ENCODE peak calls at places on chromosomes 2 and 18, in nine cellular contexts. One of them, this sample, is unnamed.
A peak's percentile ranks its signal among the peaks of the same experiment; 100 is the strongest.

GRCh38 chr2:65436169-65436824 is 3.9 kb upstream of the SPRED2 start:
- DNase-seq in CD4-positive, CD25-positive, alpha-beta regulatory T cell: peak; percentile 55
- DNase-seq in fibroblast of lung: peak; percentile 97
- DNase-seq in esophagus muscularis mucosa: peak; percentile 98
- DNase-seq in suprapubic skin: peak; percentile 94
- DNase-seq in PC-9: peak; percentile 84
- DNase-seq in ovary: peak; percentile 94
- DNase-seq in left lung: peak; percentile 91
- DNase-seq in heart left ventricle: peak; percentile 93
- DNase-seq in this sample: no peak

GRCh38 chr18:38006541-38006940 is 440.9 kb upstream of the CELF4 start:
- DNase-seq in CD4-positive, CD25-positive, alpha-beta regulatory T cell: no peak
- DNase-seq in fibroblast of lung: no peak
- DNase-seq in esophagus muscularis mucosa: no peak
- DNase-seq in suprapubic skin: no peak
- DNase-seq in PC-9: no peak
- DNase-seq in ovary: no peak
- DNase-seq in left lung: no peak
- DNase-seq in heart left ventricle: no peak
- DNase-seq in this sample: no peak

GRCh38 chr2:241777686-241778627 is 1.3 kb downstream of the GAL3ST2 start:
- DNase-seq in CD4-positive, CD25-positive, alpha-beta regulatory T cell: no peak
- DNase-seq in fibroblast of lung: no peak
- DNase-seq in esophagus muscularis mucosa: no peak
- DNase-seq in suprapubic skin: no peak
- DNase-seq in PC-9: no peak
- DNase-seq in ovary: no peak
- DNase-seq in left lung: no peak
- DNase-seq in heart left ventricle: no peak
- DNase-seq in this sample: peak; percentile 81

GRCh38 chr2:222311978-222312738 is 13.4 kb upstream of the PAX3 start:
- DNase-seq in CD4-positive, CD25-positive, alpha-beta regulatory T cell: no peak
- DNase-seq in fibroblast of lung: no peak
- DNase-seq in esophagus muscularis mucosa: no peak
- DNase-seq in suprapubic skin: no peak
- DNase-seq in PC-9: no peak
- DNase-seq in ovary: no peak
- DNase-seq in left lung: no peak
- DNase-seq in heart left ventricle: no peak
- DNase-seq in this sample: no peak

GRCh38 chr2:142877265-142877756 is at the start of gene KYNU:
- DNase-seq in CD4-positive, CD25-positive, alpha-beta regulatory T cell: no peak
- DNase-seq in fibroblast of lung: peak; percentile 39
- DNase-seq in esophagus muscularis mucosa: no peak
- DNase-seq in suprapubic skin: no peak
- DNase-seq in PC-9: no peak
- DNase-seq in ovary: no peak
- DNase-seq in left lung: no peak
- DNase-seq in heart left ventricle: no peak
- DNase-seq in this sample: no peak

GRCh38 chr2:20292984-20293383 is 57.7 kb downstream of the PUM2 start:
- DNase-seq in CD4-positive, CD25-positive, alpha-beta regulatory T cell: no peak
- DNase-seq in fibroblast of lung: no peak
- DNase-seq in esophagus muscularis mucosa: no peak
- DNase-seq in suprapubic skin: no peak
- DNase-seq in PC-9: no peak
- DNase-seq in ovary: no peak
- DNase-seq in left lung: no peak
- DNase-seq in heart left ventricle: no peak
- DNase-seq in this sample: no peak

GRCh38 chr2:222950886-222951285 is 90.0 kb downstream of the ACSL3 start:
- DNase-seq in CD4-positive, CD25-positive, alpha-beta regulatory T cell: no peak
- DNase-seq in fibroblast of lung: peak; percentile 41
- DNase-seq in esophagus muscularis mucosa: no peak
- DNase-seq in suprapubic skin: no peak
- DNase-seq in PC-9: no peak
- DNase-seq in ovary: no peak
- DNase-seq in left lung: no peak
- DNase-seq in heart left ventricle: no peak
- DNase-seq in this sample: no peak

GRCh38 chr18:75140296-75140695 is 68.6 kb downstream of the PTGR3 start:
- DNase-seq in CD4-positive, CD25-positive, alpha-beta regulatory T cell: no peak
- DNase-seq in fibroblast of lung: no peak
- DNase-seq in esophagus muscularis mucosa: peak; percentile 83
- DNase-seq in suprapubic skin: peak; percentile 24
- DNase-seq in PC-9: no peak
- DNase-seq in ovary: no peak
- DNase-seq in left lung: no peak
- DNase-seq in heart left ventricle: no peak
- DNase-seq in this sample: no peak

GRCh38 chr2:42048318-42049251 is 764 bp downstream of the PKDCC start:
- DNase-seq in CD4-positive, CD25-positive, alpha-beta regulatory T cell: no peak
- DNase-seq in fibroblast of lung: peak; percentile 23
- DNase-seq in esophagus muscularis mucosa: no peak
- DNase-seq in suprapubic skin: no peak
- DNase-seq in PC-9: peak; percentile 15
- DNase-seq in ovary: peak; percentile 62
- DNase-seq in left lung: no peak
- DNase-seq in heart left ventricle: no peak
- DNase-seq in this sample: no peak

GRCh38 chr2:85536479-85536878 is 2.5 kb upstream of the MAT2A start:
- DNase-seq in CD4-positive, CD25-positive, alpha-beta regulatory T cell: no peak
- DNase-seq in fibroblast of lung: peak; percentile 77
- DNase-seq in esophagus muscularis mucosa: no peak
- DNase-seq in suprapubic skin: peak; percentile 14
- DNase-seq in PC-9: no peak
- DNase-seq in ovary: no peak
- DNase-seq in left lung: no peak
- DNase-seq in heart left ventricle: no peak
- DNase-seq in this sample: no peak

GRCh38 chr2:241872313-241872642 is 2.7 kb downstream of the RTP5 start:
- DNase-seq in CD4-positive, CD25-positive, alpha-beta regulatory T cell: no peak
- DNase-seq in fibroblast of lung: no peak
- DNase-seq in esophagus muscularis mucosa: no peak
- DNase-seq in suprapubic skin: no peak
- DNase-seq in PC-9: no peak
- DNase-seq in ovary: no peak
- DNase-seq in left lung: no peak
- DNase-seq in heart left ventricle: no peak
- DNase-seq in this sample: no peak

GRCh38 chr2:144507441-144508161 is 12.3 kb downstream of the ZEB2 start:
- DNase-seq in CD4-positive, CD25-positive, alpha-beta regulatory T cell: no peak
- DNase-seq in fibroblast of lung: peak; percentile 46
- DNase-seq in esophagus muscularis mucosa: no peak
- DNase-seq in suprapubic skin: no peak
- DNase-seq in PC-9: no peak
- DNase-seq in ovary: no peak
- DNase-seq in left lung: no peak
- DNase-seq in heart left ventricle: no peak
- DNase-seq in this sample: no peak

GRCh38 chr18:50745946-50746345 is 73.9 kb downstream of the MRO start:
- DNase-seq in CD4-positive, CD25-positive, alpha-beta regulatory T cell: no peak
- DNase-seq in fibroblast of lung: no peak
- DNase-seq in esophagus muscularis mucosa: no peak
- DNase-seq in suprapubic skin: no peak
- DNase-seq in PC-9: no peak
- DNase-seq in ovary: no peak
- DNase-seq in left lung: no peak
- DNase-seq in heart left ventricle: no peak
- DNase-seq in this sample: no peak

DNA sequence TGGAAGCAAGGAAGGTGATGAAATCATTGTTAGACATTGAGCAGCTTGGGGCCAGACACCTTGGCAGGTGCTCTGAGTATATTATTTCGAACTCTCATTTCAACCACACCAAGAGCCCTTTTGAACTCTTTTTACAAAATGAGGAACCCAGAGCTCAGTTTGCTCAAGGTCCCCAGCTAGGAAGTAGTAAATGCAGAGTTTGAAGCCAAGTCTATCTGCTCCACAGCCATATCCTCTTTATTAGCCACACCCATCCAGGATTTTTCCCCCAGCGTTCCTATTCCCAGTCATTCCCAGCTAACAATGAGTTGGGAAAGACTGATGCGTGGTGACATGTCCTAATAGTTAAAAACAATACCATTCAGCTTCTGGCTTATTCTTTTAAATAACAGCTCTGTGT is 40.2 kb downstream of the SEMA4F start:
- DNase-seq in CD4-positive, CD25-positive, alpha-beta regulatory T cell: no peak
- DNase-seq in fibroblast of lung: no peak
- DNase-seq in esophagus muscularis mucosa: no peak
- DNase-seq in suprapubic skin: no peak
- DNase-seq in PC-9: no peak
- DNase-seq in ovary: no peak
- DNase-seq in left lung: no peak
- DNase-seq in heart left ventricle: no peak
- DNase-seq in this sample: no peak
- H3K4me1 ChIP-seq in CD4-positive, CD25-positive, alpha-beta regulatory T cell: no peaks in the 10 kb centered on the region
- H3K4me1 ChIP-seq in fibroblast of lung: peaks cover 7% of the 10 kb centered on the region
- H3K4me1 ChIP-seq in esophagus muscularis mucosa: no peaks in the 10 kb centered on the region
- H3K4me1 ChIP-seq in suprapubic skin: peaks cover 4% of the 10 kb centered on the region
- H3K4me1 ChIP-seq in PC-9: peaks cover 14% of the 10 kb centered on the region
- H3K4me1 ChIP-seq in ovary: no peaks in the 10 kb centered on the region
- H3K4me1 ChIP-seq in left lung: peaks cover 23% of the 10 kb centered on the region
- H3K4me1 ChIP-seq in heart left ventricle: peaks cover 9% of the 10 kb centered on the region
- H3K4me1 ChIP-seq in this sample: no peaks in the 10 kb centered on the region

DNA sequence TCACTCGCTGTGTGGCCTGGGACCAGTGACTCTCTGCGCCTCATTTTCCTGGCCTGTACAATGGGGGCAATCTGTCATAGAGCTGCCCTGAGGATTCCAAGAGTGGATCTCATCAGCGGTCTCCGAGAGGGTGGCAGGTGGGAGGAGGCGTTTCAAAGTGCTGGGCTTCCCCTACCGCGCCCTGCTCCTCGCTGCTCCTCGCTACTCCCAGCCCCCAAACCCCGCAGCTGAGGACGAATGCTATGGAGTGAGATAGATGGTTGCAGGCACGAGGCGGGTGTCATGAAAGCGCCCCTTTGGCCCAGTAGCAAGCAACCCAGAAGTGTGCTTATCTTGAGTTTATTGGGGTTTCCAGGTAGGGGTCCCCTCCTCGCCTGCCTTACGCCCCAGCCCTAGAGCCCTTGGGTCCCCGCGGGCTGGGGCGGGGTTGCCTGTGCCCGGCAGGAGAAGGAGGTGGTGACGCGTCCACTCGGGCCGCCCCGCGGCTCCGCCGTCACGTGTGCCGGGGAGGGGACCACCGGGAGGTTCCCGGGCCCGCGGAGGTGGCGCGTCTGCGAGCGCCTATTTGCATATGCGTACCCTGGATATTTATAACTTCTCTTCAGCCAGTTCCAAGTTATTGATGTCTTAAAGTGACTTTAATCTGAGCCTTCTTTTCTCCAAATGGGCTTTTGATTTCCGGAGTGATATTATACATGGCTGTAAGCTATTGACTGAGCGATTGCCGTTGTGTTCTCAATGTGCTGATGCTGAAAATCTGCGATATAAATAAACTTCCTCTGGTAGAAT is 263.8 kb downstream of the ATAD2B start:
- DNase-seq in CD4-positive, CD25-positive, alpha-beta regulatory T cell: no peak
- DNase-seq in fibroblast of lung: peak; percentile 12
- DNase-seq in esophagus muscularis mucosa: no peak
- DNase-seq in suprapubic skin: no peak
- DNase-seq in PC-9: no peak
- DNase-seq in ovary: peak; percentile 73
- DNase-seq in left lung: no peak
- DNase-seq in heart left ventricle: peak; percentile 50
- DNase-seq in this sample: no peak
- H3K4me3 ChIP-seq in CD4-positive, CD25-positive, alpha-beta regulatory T cell: no peak overlapping the region
- H3K4me3 ChIP-seq in fibroblast of lung: peak overlapping the region; percentile 53
- H3K4me3 ChIP-seq in esophagus muscularis mucosa: peak overlapping the region; percentile 46
- H3K4me3 ChIP-seq in suprapubic skin: peak overlapping the region; percentile 43
- H3K4me3 ChIP-seq in PC-9: no peak overlapping the region
- H3K4me3 ChIP-seq in ovary: peak overlapping the region; percentile 13
- H3K4me3 ChIP-seq in left lung: no peak overlapping the region
- H3K4me3 ChIP-seq in heart left ventricle: peak overlapping the region; percentile 47
- H3K4me3 ChIP-seq in this sample: peak overlapping the region; percentile 20

DNA sequence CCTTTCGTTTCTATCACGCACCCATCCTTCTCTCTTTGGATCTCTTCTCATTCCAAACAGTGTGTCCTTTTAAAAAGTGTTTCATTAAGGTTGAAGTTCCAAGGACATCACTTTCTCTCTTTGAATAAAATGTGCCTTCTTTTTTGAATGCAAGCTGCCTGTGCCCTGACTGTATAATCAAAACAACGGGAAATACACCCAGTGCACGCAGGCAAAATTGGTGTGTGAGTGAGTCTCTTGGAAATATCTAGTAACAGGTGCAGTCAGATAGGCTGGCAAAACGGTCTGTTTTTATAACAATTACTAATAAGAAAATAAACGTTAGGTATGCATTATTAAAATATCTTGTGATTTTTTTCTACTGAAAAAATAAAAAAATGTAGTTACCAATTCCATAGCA is 271.1 kb upstream of the TCF4 start:
- DNase-seq in CD4-positive, CD25-positive, alpha-beta regulatory T cell: no peak
- DNase-seq in fibroblast of lung: no peak
- DNase-seq in esophagus muscularis mucosa: no peak
- DNase-seq in suprapubic skin: no peak
- DNase-seq in PC-9: no peak
- DNase-seq in ovary: no peak
- DNase-seq in left lung: no peak
- DNase-seq in heart left ventricle: no peak
- DNase-seq in this sample: no peak
- H3K4me1 ChIP-seq in CD4-positive, CD25-positive, alpha-beta regulatory T cell: no peaks in the 10 kb centered on the region
- H3K4me1 ChIP-seq in fibroblast of lung: no peaks in the 10 kb centered on the region
- H3K4me1 ChIP-seq in esophagus muscularis mucosa: peaks cover 7% of the 10 kb centered on the region
- H3K4me1 ChIP-seq in suprapubic skin: peaks cover 6% of the 10 kb centered on the region
- H3K4me1 ChIP-seq in PC-9: peaks cover 26% of the 10 kb centered on the region
- H3K4me1 ChIP-seq in ovary: peaks cover 3% of the 10 kb centered on the region
- H3K4me1 ChIP-seq in left lung: no peaks in the 10 kb centered on the region
- H3K4me1 ChIP-seq in heart left ventricle: no peaks in the 10 kb centered on the region
- H3K4me1 ChIP-seq in this sample: no peaks in the 10 kb centered on the region

GRCh38 chr18:21701621-21702020 is 3.0 kb downstream of the ABHD3 start:
- DNase-seq in CD4-positive, CD25-positive, alpha-beta regulatory T cell: no peak
- DNase-seq in fibroblast of lung: no peak
- DNase-seq in esophagus muscularis mucosa: no peak
- DNase-seq in suprapubic skin: no peak
- DNase-seq in PC-9: no peak
- DNase-seq in ovary: no peak
- DNase-seq in left lung: no peak
- DNase-seq in heart left ventricle: no peak
- DNase-seq in this sample: no peak

GRCh38 chr18:21706386-21706865 is 1.9 kb upstream of the ABHD3 start:
- DNase-seq in CD4-positive, CD25-positive, alpha-beta regulatory T cell: no peak
- DNase-seq in fibroblast of lung: no peak
- DNase-seq in esophagus muscularis mucosa: no peak
- DNase-seq in suprapubic skin: no peak
- DNase-seq in PC-9: no peak
- DNase-seq in ovary: no peak
- DNase-seq in left lung: no peak
- DNase-seq in heart left ventricle: no peak
- DNase-seq in this sample: no peak

GRCh38 chr18:21704603-21705364 is at the start of gene ABHD3:
- DNase-seq in CD4-positive, CD25-positive, alpha-beta regulatory T cell: peak; percentile 96
- DNase-seq in fibroblast of lung: peak; percentile 84
- DNase-seq in esophagus muscularis mucosa: peak; percentile 95
- DNase-seq in suprapubic skin: peak; percentile 96
- DNase-seq in PC-9: peak; percentile 86
- DNase-seq in ovary: peak; percentile 94
- DNase-seq in left lung: peak; percentile 96
- DNase-seq in heart left ventricle: peak; percentile 94
- DNase-seq in this sample: no peak

GRCh38 chr18:21703241-21703820 is 1.2 kb downstream of the ABHD3 start:
- DNase-seq in CD4-positive, CD25-positive, alpha-beta regulatory T cell: no peak
- DNase-seq in fibroblast of lung: peak; percentile 11
- DNase-seq in esophagus muscularis mucosa: no peak
- DNase-seq in suprapubic skin: no peak
- DNase-seq in PC-9: peak; percentile 21
- DNase-seq in ovary: no peak
- DNase-seq in left lung: peak; percentile 42
- DNase-seq in heart left ventricle: no peak
- DNase-seq in this sample: no peak

GRCh38 chr18:21702602-21703001 is 2.0 kb downstream of the ABHD3 start:
- DNase-seq in CD4-positive, CD25-positive, alpha-beta regulatory T cell: no peak
- DNase-seq in fibroblast of lung: no peak
- DNase-seq in esophagus muscularis mucosa: no peak
- DNase-seq in suprapubic skin: no peak
- DNase-seq in PC-9: no peak
- DNase-seq in ovary: no peak
- DNase-seq in left lung: no peak
- DNase-seq in heart left ventricle: no peak
- DNase-seq in this sample: no peak
- H3K4me3 ChIP-seq in CD4-positive, CD25-positive, alpha-beta regulatory T cell: peak overlapping the region; percentile 91
- H3K4me3 ChIP-seq in fibroblast of lung: peak overlapping the region; percentile 73
- H3K4me3 ChIP-seq in esophagus muscularis mucosa: no peak overlapping the region
- H3K4me3 ChIP-seq in suprapubic skin: peak overlapping the region; percentile 92
- H3K4me3 ChIP-seq in PC-9: peak overlapping the region; percentile 94
- H3K4me3 ChIP-seq in ovary: no peak overlapping the region
- H3K4me3 ChIP-seq in left lung: no peak overlapping the region
- H3K4me3 ChIP-seq in heart left ventricle: no peak overlapping the region
- H3K4me3 ChIP-seq in this sample: no peak overlapping the region

This sample was measured in vagina.